ENCODE peak calls at places on chromosome X, in ten cellular contexts. One of them, this sample, is unnamed.

GRCh38 chrX:23782863-23783568 is at the start of gene SAT1:
- DNase-seq in HFF-Myc: peak
- DNase-seq in Daoy: peak
- DNase-seq in mucosa of descending colon: peak
- DNase-seq in astrocyte of the cerebellum: peak
- DNase-seq in stromal cell of bone marrow: peak
- DNase-seq in activated naive CD8-positive, alpha-beta T cell treated with anti-CD3 and anti-CD28 coated beads, Interleukin-2, amount 50 U/mL, for 24 hours: peak
- DNase-seq in iPS DF 6.9: peak
- DNase-seq in NCI-H748 treated with DMSO at 0.1 percent for 48 hours: peak
- DNase-seq in small intestine: peak
- DNase-seq in this sample: peak

GRCh38 chrX:115232933-115233496 is 881 bp downstream of the LRCH2 start:
- DNase-seq in HFF-Myc: no peak
- DNase-seq in Daoy: no peak
- DNase-seq in mucosa of descending colon: no peak
- DNase-seq in astrocyte of the cerebellum: no peak
- DNase-seq in stromal cell of bone marrow: no peak
- DNase-seq in activated naive CD8-positive, alpha-beta T cell treated with anti-CD3 and anti-CD28 coated beads, Interleukin-2, amount 50 U/mL, for 24 hours: no peak
- DNase-seq in iPS DF 6.9: no peak
- DNase-seq in NCI-H748 treated with DMSO at 0.1 percent for 48 hours: no peak
- DNase-seq in small intestine: no peak
- DNase-seq in this sample: no peak

GRCh38 chrX:39941332-39941920 is 156.3 kb downstream of the BCOR start:
- DNase-seq in HFF-Myc: no peak
- DNase-seq in Daoy: peak
- DNase-seq in mucosa of descending colon: no peak
- DNase-seq in astrocyte of the cerebellum: peak
- DNase-seq in stromal cell of bone marrow: no peak
- DNase-seq in activated naive CD8-positive, alpha-beta T cell treated with anti-CD3 and anti-CD28 coated beads, Interleukin-2, amount 50 U/mL, for 24 hours: no peak
- DNase-seq in iPS DF 6.9: no peak
- DNase-seq in NCI-H748 treated with DMSO at 0.1 percent for 48 hours: no peak
- DNase-seq in small intestine: no peak
- DNase-seq in this sample: no peak

GRCh38 chrX:143601809-143602208 is 34.1 kb downstream of the SLITRK4 start:
- DNase-seq in HFF-Myc: no peak
- DNase-seq in Daoy: no peak
- DNase-seq in mucosa of descending colon: no peak
- DNase-seq in astrocyte of the cerebellum: no peak
- DNase-seq in stromal cell of bone marrow: no peak
- DNase-seq in activated naive CD8-positive, alpha-beta T cell treated with anti-CD3 and anti-CD28 coated beads, Interleukin-2, amount 50 U/mL, for 24 hours: no peak
- DNase-seq in iPS DF 6.9: no peak
- DNase-seq in NCI-H748 treated with DMSO at 0.1 percent for 48 hours: no peak
- DNase-seq in small intestine: no peak
- DNase-seq in this sample: no peak

GRCh38 chrX:115988825-115989224 is 181.7 kb upstream of the AGTR2 start:
- DNase-seq in HFF-Myc: no peak
- DNase-seq in Daoy: no peak
- DNase-seq in mucosa of descending colon: no peak
- DNase-seq in astrocyte of the cerebellum: no peak
- DNase-seq in stromal cell of bone marrow: no peak
- DNase-seq in activated naive CD8-positive, alpha-beta T cell treated with anti-CD3 and anti-CD28 coated beads, Interleukin-2, amount 50 U/mL, for 24 hours: no peak
- DNase-seq in iPS DF 6.9: no peak
- DNase-seq in NCI-H748 treated with DMSO at 0.1 percent for 48 hours: peak
- DNase-seq in small intestine: no peak
- DNase-seq in this sample: no peak

GRCh38 chrX:35622601-35623000 is 175.5 kb upstream of the MAGEB16 start:
- DNase-seq in HFF-Myc: no peak
- DNase-seq in Daoy: no peak
- DNase-seq in mucosa of descending colon: no peak
- DNase-seq in astrocyte of the cerebellum: no peak
- DNase-seq in stromal cell of bone marrow: no peak
- DNase-seq in activated naive CD8-positive, alpha-beta T cell treated with anti-CD3 and anti-CD28 coated beads, Interleukin-2, amount 50 U/mL, for 24 hours: no peak
- DNase-seq in iPS DF 6.9: no peak
- DNase-seq in NCI-H748 treated with DMSO at 0.1 percent for 48 hours: no peak
- DNase-seq in small intestine: peak
- DNase-seq in this sample: no peak

GRCh38 chrX:110021180-110022022 is 18.5 kb downstream of the TMEM164 start:
- DNase-seq in HFF-Myc: no peak
- DNase-seq in Daoy: peak
- DNase-seq in mucosa of descending colon: no peak
- DNase-seq in astrocyte of the cerebellum: peak
- DNase-seq in stromal cell of bone marrow: no peak
- DNase-seq in activated naive CD8-positive, alpha-beta T cell treated with anti-CD3 and anti-CD28 coated beads, Interleukin-2, amount 50 U/mL, for 24 hours: no peak
- DNase-seq in iPS DF 6.9: no peak
- DNase-seq in NCI-H748 treated with DMSO at 0.1 percent for 48 hours: no peak
- DNase-seq in small intestine: peak
- DNase-seq in this sample: no peak

GRCh38 chrX:118973389-118974087 is 880 bp upstream of the LONRF3 start:
- DNase-seq in HFF-Myc: no peak
- DNase-seq in Daoy: peak
- DNase-seq in mucosa of descending colon: peak
- DNase-seq in astrocyte of the cerebellum: no peak
- DNase-seq in stromal cell of bone marrow: no peak
- DNase-seq in activated naive CD8-positive, alpha-beta T cell treated with anti-CD3 and anti-CD28 coated beads, Interleukin-2, amount 50 U/mL, for 24 hours: no peak
- DNase-seq in iPS DF 6.9: no peak
- DNase-seq in NCI-H748 treated with DMSO at 0.1 percent for 48 hours: peak
- DNase-seq in small intestine: peak
- DNase-seq in this sample: no peak

GRCh38 chrX:29466441-29466840 is 748.9 kb upstream of the MAGEB2 start:
- DNase-seq in HFF-Myc: no peak
- DNase-seq in Daoy: no peak
- DNase-seq in mucosa of descending colon: no peak
- DNase-seq in astrocyte of the cerebellum: peak
- DNase-seq in stromal cell of bone marrow: peak
- DNase-seq in activated naive CD8-positive, alpha-beta T cell treated with anti-CD3 and anti-CD28 coated beads, Interleukin-2, amount 50 U/mL, for 24 hours: no peak
- DNase-seq in iPS DF 6.9: no peak
- DNase-seq in NCI-H748 treated with DMSO at 0.1 percent for 48 hours: no peak
- DNase-seq in small intestine: no peak
- DNase-seq in this sample: no peak

GRCh38 chrX:136021160-136021559 is 35.9 kb downstream of the SLC9A6 start:
- DNase-seq in HFF-Myc: no peak
- DNase-seq in Daoy: no peak
- DNase-seq in mucosa of descending colon: no peak
- DNase-seq in astrocyte of the cerebellum: no peak
- DNase-seq in stromal cell of bone marrow: no peak
- DNase-seq in activated naive CD8-positive, alpha-beta T cell treated with anti-CD3 and anti-CD28 coated beads, Interleukin-2, amount 50 U/mL, for 24 hours: no peak
- DNase-seq in iPS DF 6.9: no peak
- DNase-seq in NCI-H748 treated with DMSO at 0.1 percent for 48 hours: no peak
- DNase-seq in small intestine: no peak
- DNase-seq in this sample: no peak

GRCh38 chrX:1265061-1265460 is 3.6 kb upstream of the CSF2RA start:
- DNase-seq in HFF-Myc: no peak
- DNase-seq in Daoy: no peak
- DNase-seq in mucosa of descending colon: peak
- DNase-seq in astrocyte of the cerebellum: no peak
- DNase-seq in stromal cell of bone marrow: no peak
- DNase-seq in activated naive CD8-positive, alpha-beta T cell treated with anti-CD3 and anti-CD28 coated beads, Interleukin-2, amount 50 U/mL, for 24 hours: no peak
- DNase-seq in iPS DF 6.9: no peak
- DNase-seq in NCI-H748 treated with DMSO at 0.1 percent for 48 hours: no peak
- DNase-seq in small intestine: no peak
- DNase-seq in this sample: no peak

GRCh38 chrX:153626863-153627674 is 19.9 kb upstream of the DUSP9 start:
- DNase-seq in HFF-Myc: no peak
- DNase-seq in Daoy: no peak
- DNase-seq in mucosa of descending colon: peak
- DNase-seq in astrocyte of the cerebellum: no peak
- DNase-seq in stromal cell of bone marrow: no peak
- DNase-seq in activated naive CD8-positive, alpha-beta T cell treated with anti-CD3 and anti-CD28 coated beads, Interleukin-2, amount 50 U/mL, for 24 hours: no peak
- DNase-seq in iPS DF 6.9: no peak
- DNase-seq in NCI-H748 treated with DMSO at 0.1 percent for 48 hours: no peak
- DNase-seq in small intestine: no peak
- DNase-seq in this sample: no peak

GRCh38 chrX:6738518-6739470 is 203.9 kb upstream of the VCX3A start:
- DNase-seq in HFF-Myc: no peak
- DNase-seq in Daoy: no peak
- DNase-seq in mucosa of descending colon: no peak
- DNase-seq in astrocyte of the cerebellum: no peak
- DNase-seq in stromal cell of bone marrow: no peak
- DNase-seq in activated naive CD8-positive, alpha-beta T cell treated with anti-CD3 and anti-CD28 coated beads, Interleukin-2, amount 50 U/mL, for 24 hours: no peak
- DNase-seq in iPS DF 6.9: no peak
- DNase-seq in NCI-H748 treated with DMSO at 0.1 percent for 48 hours: no peak
- DNase-seq in small intestine: no peak
- DNase-seq in this sample: no peak

GRCh38 chrX:119990409-119990994 is 47.0 kb upstream of the NKAP start:
- DNase-seq in HFF-Myc: no peak
- DNase-seq in Daoy: no peak
- DNase-seq in mucosa of descending colon: peak
- DNase-seq in astrocyte of the cerebellum: no peak
- DNase-seq in stromal cell of bone marrow: no peak
- DNase-seq in activated naive CD8-positive, alpha-beta T cell treated with anti-CD3 and anti-CD28 coated beads, Interleukin-2, amount 50 U/mL, for 24 hours: no peak
- DNase-seq in iPS DF 6.9: no peak
- DNase-seq in NCI-H748 treated with DMSO at 0.1 percent for 48 hours: no peak
- DNase-seq in small intestine: no peak
- DNase-seq in this sample: no peak

GRCh38 chrX:134377537-134377936 is 82.4 kb upstream of the HPRT1 start:
- DNase-seq in HFF-Myc: no peak
- DNase-seq in Daoy: peak
- DNase-seq in mucosa of descending colon: no peak
- DNase-seq in astrocyte of the cerebellum: peak
- DNase-seq in stromal cell of bone marrow: no peak
- DNase-seq in activated naive CD8-positive, alpha-beta T cell treated with anti-CD3 and anti-CD28 coated beads, Interleukin-2, amount 50 U/mL, for 24 hours: peak
- DNase-seq in iPS DF 6.9: no peak
- DNase-seq in NCI-H748 treated with DMSO at 0.1 percent for 48 hours: no peak
- DNase-seq in small intestine: peak
- DNase-seq in this sample: no peak

GRCh38 chrX:4547218-4547836 is 833.9 kb upstream of the PRKX start:
- DNase-seq in HFF-Myc: no peak
- DNase-seq in Daoy: peak
- DNase-seq in mucosa of descending colon: no peak
- DNase-seq in astrocyte of the cerebellum: peak
- DNase-seq in stromal cell of bone marrow: peak
- DNase-seq in activated naive CD8-positive, alpha-beta T cell treated with anti-CD3 and anti-CD28 coated beads, Interleukin-2, amount 50 U/mL, for 24 hours: peak
- DNase-seq in iPS DF 6.9: peak
- DNase-seq in NCI-H748 treated with DMSO at 0.1 percent for 48 hours: peak
- DNase-seq in small intestine: peak
- DNase-seq in this sample: peak

GRCh38 chrX:97401154-97401553 is 517.4 kb downstream of the RPA4 start:
- DNase-seq in HFF-Myc: no peak
- DNase-seq in Daoy: no peak
- DNase-seq in mucosa of descending colon: no peak
- DNase-seq in astrocyte of the cerebellum: no peak
- DNase-seq in stromal cell of bone marrow: no peak
- DNase-seq in activated naive CD8-positive, alpha-beta T cell treated with anti-CD3 and anti-CD28 coated beads, Interleukin-2, amount 50 U/mL, for 24 hours: no peak
- DNase-seq in iPS DF 6.9: no peak
- DNase-seq in NCI-H748 treated with DMSO at 0.1 percent for 48 hours: no peak
- DNase-seq in small intestine: peak
- DNase-seq in this sample: no peak

GRCh38 chrX:15242899-15243555 is 26.9 kb downstream of the ASB9 start:
- DNase-seq in HFF-Myc: peak
- DNase-seq in Daoy: peak
- DNase-seq in mucosa of descending colon: no peak
- DNase-seq in astrocyte of the cerebellum: peak
- DNase-seq in stromal cell of bone marrow: peak
- DNase-seq in activated naive CD8-positive, alpha-beta T cell treated with anti-CD3 and anti-CD28 coated beads, Interleukin-2, amount 50 U/mL, for 24 hours: peak
- DNase-seq in iPS DF 6.9: peak
- DNase-seq in NCI-H748 treated with DMSO at 0.1 percent for 48 hours: peak
- DNase-seq in small intestine: peak
- DNase-seq in this sample: no peak

GRCh38 chrX:110402091-110402854 is 43.6 kb downstream of the RTL9 start:
- DNase-seq in HFF-Myc: no peak
- DNase-seq in Daoy: peak
- DNase-seq in mucosa of descending colon: no peak
- DNase-seq in astrocyte of the cerebellum: no peak
- DNase-seq in stromal cell of bone marrow: no peak
- DNase-seq in activated naive CD8-positive, alpha-beta T cell treated with anti-CD3 and anti-CD28 coated beads, Interleukin-2, amount 50 U/mL, for 24 hours: no peak
- DNase-seq in iPS DF 6.9: no peak
- DNase-seq in NCI-H748 treated with DMSO at 0.1 percent for 48 hours: no peak
- DNase-seq in small intestine: no peak
- DNase-seq in this sample: no peak

GRCh38 chrX:16664626-16665025 is 14.7 kb downstream of the S100G start:
- DNase-seq in HFF-Myc: no peak
- DNase-seq in Daoy: no peak
- DNase-seq in mucosa of descending colon: no peak
- DNase-seq in astrocyte of the cerebellum: no peak
- DNase-seq in stromal cell of bone marrow: no peak
- DNase-seq in activated naive CD8-positive, alpha-beta T cell treated with anti-CD3 and anti-CD28 coated beads, Interleukin-2, amount 50 U/mL, for 24 hours: no peak
- DNase-seq in iPS DF 6.9: no peak
- DNase-seq in NCI-H748 treated with DMSO at 0.1 percent for 48 hours: no peak
- DNase-seq in small intestine: no peak
- DNase-seq in this sample: no peak

GRCh38 chrX:12421918-12422317 is 283.6 kb downstream of the FRMPD4 start:
- DNase-seq in HFF-Myc: no peak
- DNase-seq in Daoy: no peak
- DNase-seq in mucosa of descending colon: no peak
- DNase-seq in astrocyte of the cerebellum: no peak
- DNase-seq in stromal cell of bone marrow: no peak
- DNase-seq in activated naive CD8-positive, alpha-beta T cell treated with anti-CD3 and anti-CD28 coated beads, Interleukin-2, amount 50 U/mL, for 24 hours: no peak
- DNase-seq in iPS DF 6.9: no peak
- DNase-seq in NCI-H748 treated with DMSO at 0.1 percent for 48 hours: no peak
- DNase-seq in small intestine: no peak
- DNase-seq in this sample: no peak

GRCh38 chrX:63922221-63922620 is 137.2 kb upstream of the ARHGEF9 start:
- DNase-seq in HFF-Myc: no peak
- DNase-seq in Daoy: no peak
- DNase-seq in mucosa of descending colon: no peak
- DNase-seq in astrocyte of the cerebellum: no peak
- DNase-seq in stromal cell of bone marrow: no peak
- DNase-seq in activated naive CD8-positive, alpha-beta T cell treated with anti-CD3 and anti-CD28 coated beads, Interleukin-2, amount 50 U/mL, for 24 hours: no peak
- DNase-seq in iPS DF 6.9: no peak
- DNase-seq in NCI-H748 treated with DMSO at 0.1 percent for 48 hours: no peak
- DNase-seq in small intestine: no peak
- DNase-seq in this sample: no peak

GRCh38 chrX:101257448-101258259 is 33.5 kb downstream of the TAF7L start:
- DNase-seq in HFF-Myc: no peak
- DNase-seq in Daoy: peak
- DNase-seq in mucosa of descending colon: no peak
- DNase-seq in astrocyte of the cerebellum: no peak
- DNase-seq in stromal cell of bone marrow: peak
- DNase-seq in activated naive CD8-positive, alpha-beta T cell treated with anti-CD3 and anti-CD28 coated beads, Interleukin-2, amount 50 U/mL, for 24 hours: no peak
- DNase-seq in iPS DF 6.9: no peak
- DNase-seq in NCI-H748 treated with DMSO at 0.1 percent for 48 hours: no peak
- DNase-seq in small intestine: no peak
- DNase-seq in this sample: no peak

GRCh38 chrX:110310896-110311295 is 7.0 kb downstream of the AMMECR1 start:
- DNase-seq in HFF-Myc: no peak
- DNase-seq in Daoy: no peak
- DNase-seq in mucosa of descending colon: no peak
- DNase-seq in astrocyte of the cerebellum: no peak
- DNase-seq in stromal cell of bone marrow: no peak
- DNase-seq in activated naive CD8-positive, alpha-beta T cell treated with anti-CD3 and anti-CD28 coated beads, Interleukin-2, amount 50 U/mL, for 24 hours: peak
- DNase-seq in iPS DF 6.9: no peak
- DNase-seq in NCI-H748 treated with DMSO at 0.1 percent for 48 hours: no peak
- DNase-seq in small intestine: peak
- DNase-seq in this sample: no peak

GRCh38 chrX:28022371-28022770 is 41.1 kb upstream of the DCAF8L1 start:
- DNase-seq in HFF-Myc: no peak
- DNase-seq in Daoy: no peak
- DNase-seq in mucosa of descending colon: no peak
- DNase-seq in astrocyte of the cerebellum: no peak
- DNase-seq in stromal cell of bone marrow: no peak
- DNase-seq in activated naive CD8-positive, alpha-beta T cell treated with anti-CD3 and anti-CD28 coated beads, Interleukin-2, amount 50 U/mL, for 24 hours: no peak
- DNase-seq in iPS DF 6.9: no peak
- DNase-seq in NCI-H748 treated with DMSO at 0.1 percent for 48 hours: no peak
- DNase-seq in small intestine: no peak
- DNase-seq in this sample: no peak

GRCh38 chrX:103878466-103879151 is 46.6 kb upstream of the RAB9B start:
- DNase-seq in HFF-Myc: peak
- DNase-seq in Daoy: peak
- DNase-seq in mucosa of descending colon: no peak
- DNase-seq in astrocyte of the cerebellum: peak
- DNase-seq in stromal cell of bone marrow: no peak
- DNase-seq in activated naive CD8-positive, alpha-beta T cell treated with anti-CD3 and anti-CD28 coated beads, Interleukin-2, amount 50 U/mL, for 24 hours: no peak
- DNase-seq in iPS DF 6.9: no peak
- DNase-seq in NCI-H748 treated with DMSO at 0.1 percent for 48 hours: no peak
- DNase-seq in small intestine: no peak
- DNase-seq in this sample: no peak

GRCh38 chrX:114924846-114925245 is 92.6 kb downstream of the IL13RA2 start:
- DNase-seq in HFF-Myc: no peak
- DNase-seq in Daoy: peak
- DNase-seq in mucosa of descending colon: no peak
- DNase-seq in astrocyte of the cerebellum: peak
- DNase-seq in stromal cell of bone marrow: no peak
- DNase-seq in activated naive CD8-positive, alpha-beta T cell treated with anti-CD3 and anti-CD28 coated beads, Interleukin-2, amount 50 U/mL, for 24 hours: no peak
- DNase-seq in iPS DF 6.9: no peak
- DNase-seq in NCI-H748 treated with DMSO at 0.1 percent for 48 hours: no peak
- DNase-seq in small intestine: no peak
- DNase-seq in this sample: no peak

GRCh38 chrX:68748030-68748429 is 80.8 kb upstream of the EFNB1 start:
- DNase-seq in HFF-Myc: no peak
- DNase-seq in Daoy: no peak
- DNase-seq in mucosa of descending colon: no peak
- DNase-seq in astrocyte of the cerebellum: no peak
- DNase-seq in stromal cell of bone marrow: no peak
- DNase-seq in activated naive CD8-positive, alpha-beta T cell treated with anti-CD3 and anti-CD28 coated beads, Interleukin-2, amount 50 U/mL, for 24 hours: no peak
- DNase-seq in iPS DF 6.9: no peak
- DNase-seq in NCI-H748 treated with DMSO at 0.1 percent for 48 hours: no peak
- DNase-seq in small intestine: no peak
- DNase-seq in this sample: no peak

This sample was measured in iPS DF 19.7.